ENCODE peak calls at places on chromosomes 16 and 17, in five cellular contexts. D, C, K, S and W are unnamed samples.

GRCh38 chr17:45146616-45147101 is 1.6 kb upstream of the HEXIM1 start:
- DNase-seq in D (no peak), C (peak; percentile 61), K (no peak), S (no peak), W (no peak)

GRCh38 chr17:17724307-17724921 is 43.2 kb downstream of the RAI1 start:
- DNase-seq in D (peak; percentile 56), C (peak; percentile 96), K (peak; percentile 76), S (peak; percentile 71), W (no peak)

GRCh38 chr16:21613361-21613760 is 14.0 kb downstream of the METTL9 start:
- DNase-seq in D (no peak), C (no peak), K (no peak), S (no peak), W (no peak)

GRCh38 chr17:49987681-49988441 is 7.2 kb downstream of the DLX3 start:
- DNase-seq in D (peak; percentile 71), C (peak; percentile 79), K (no peak), S (peak; percentile 39), W (peak; percentile 15)

GRCh38 chr17:30969989-30970680 is 704 bp upstream of the RNF135 start:
- DNase-seq in D (peak; percentile 37), C (peak; percentile 84), K (peak; percentile 12), S (no peak), W (no peak)

GRCh38 chr17:70521821-70522256 is 352.5 kb downstream of the KCNJ2 start:
- DNase-seq in D (no peak), C (no peak), K (no peak), S (no peak), W (no peak)

GRCh38 chr16:75478480-75479345 is 14.2 kb upstream of the TMEM170A start:
- DNase-seq in D (no peak), C (no peak), K (no peak), S (no peak), W (no peak)

GRCh38 chr17:33328129-33328528 is 35.0 kb upstream of the ASIC2 start:
- DNase-seq in D (no peak), C (peak; percentile 87), K (peak; percentile 47), S (no peak), W (no peak)

GRCh38 chr16:50152386-50152806 is 710 bp upstream of the TENT4B start:
- DNase-seq in D (peak; percentile 80), C (no peak), K (no peak), S (no peak), W (no peak)

GRCh38 chr17:9669551-9670008 is 24.3 kb downstream of the USP43 start:
- DNase-seq in D (no peak), C (no peak), K (no peak), S (no peak), W (no peak)

GRCh38 chr17:81322271-81323082 is 27.4 kb upstream of the SLC38A10 start:
- DNase-seq in D (no peak), C (peak; percentile 53), K (no peak), S (no peak), W (peak; percentile 77)

GRCh38 chr17:27770877-27771276 is 29.5 kb downstream of the NOS2 start:
- DNase-seq in D (no peak), C (no peak), K (no peak), S (no peak), W (no peak)

GRCh38 chr17:4949321-4950074 is 1.2 kb upstream of the PFN1 start:
- DNase-seq in D (peak; percentile 60), C (peak; percentile 82), K (peak; percentile 55), S (peak; percentile 78), W (peak; percentile 81)

GRCh38 chr17:58028591-58028990 is 21.5 kb upstream of the SRSF1 start:
- DNase-seq in D (no peak), C (no peak), K (no peak), S (no peak), W (no peak)

GRCh38 chr16:47732122-47732805 is 271.1 kb downstream of the PHKB start:
- DNase-seq in D (no peak), C (no peak), K (no peak), S (no peak), W (no peak)